ENCODE peak calls at places on chromosomes 13 and 19, in four cellular contexts. One of them, this sample, is unnamed.
A peak's percentile ranks its signal among the peaks of the same experiment; 100 is the strongest.

GRCh38 chr13:59755647-59756290 is 408.0 kb downstream of the DIAPH3 start:
- DNase-seq in HepG2: no peak
- DNase-seq in SK-N-SH: no peak
- DNase-seq in K562: no peak
- DNase-seq in this sample: no peak

GRCh38 chr19:35812220-35813042 is at the start of gene PRODH2:
- DNase-seq in SK-N-SH: peak; percentile 27
- DNase-seq in K562: no peak
- DNase-seq in HepG2: peak; percentile 87
- DNase-seq in this sample: no peak

GRCh38 chr13:31204592-31204991 is 4.8 kb downstream of the B3GLCT start:
- DNase-seq in SK-N-SH: peak; percentile 40
- DNase-seq in HepG2: peak; percentile 34
- DNase-seq in K562: peak; percentile 80
- DNase-seq in this sample: no peak

GRCh38 chr19:30596813-30597399 is 224.7 kb downstream of the ZNF536 start:
- DNase-seq in K562: no peak
- DNase-seq in SK-N-SH: no peak
- DNase-seq in HepG2: no peak
- DNase-seq in this sample: peak; percentile 48

GRCh38 chr19:44620667-44621066 is 7.3 kb downstream of the IGSF23 start:
- DNase-seq in HepG2: no peak
- DNase-seq in SK-N-SH: no peak
- DNase-seq in K562: no peak
- DNase-seq in this sample: no peak

GRCh38 chr13:43057653-43058317 is 34.4 kb downstream of the DNAJC15 start:
- DNase-seq in HepG2: peak; percentile 97
- DNase-seq in K562: no peak
- DNase-seq in SK-N-SH: no peak
- DNase-seq in this sample: peak; percentile 23

GRCh38 chr19:32022044-32022945 is 323.1 kb upstream of the ZNF507 start:
- DNase-seq in HepG2: no peak
- DNase-seq in SK-N-SH: no peak
- DNase-seq in K562: no peak
- DNase-seq in this sample: no peak

GRCh38 chr13:48194392-48194754 is 38.6 kb upstream of the ITM2B start:
- DNase-seq in HepG2: no peak
- DNase-seq in SK-N-SH: no peak
- DNase-seq in K562: no peak
- DNase-seq in this sample: no peak

GRCh38 chr19:45643927-45644771 is 5.0 kb upstream of the EML2 start:
- DNase-seq in SK-N-SH: peak; percentile 34
- DNase-seq in HepG2: no peak
- DNase-seq in K562: no peak
- DNase-seq in this sample: no peak

GRCh38 chr19:11234486-11235075 is 4.8 kb upstream of the ANGPTL8 start:
- DNase-seq in SK-N-SH: no peak
- DNase-seq in HepG2: peak; percentile 75
- DNase-seq in K562: no peak
- DNase-seq in this sample: no peak

GRCh38 chr19:35845215-35846037 is 6.9 kb downstream of the NPHS1 start:
- DNase-seq in HepG2: peak; percentile 37
- DNase-seq in SK-N-SH: peak; percentile 71
- DNase-seq in K562: peak; percentile 87
- DNase-seq in this sample: peak; percentile 61

GRCh38 chr13:94765814-94766213 is 53.5 kb upstream of the SOX21 start:
- DNase-seq in K562: no peak
- DNase-seq in SK-N-SH: no peak
- DNase-seq in HepG2: no peak
- DNase-seq in this sample: peak; percentile 17

GRCh38 chr19:16661480-16662034 is 618 bp downstream of the TMEM38A start:
- DNase-seq in HepG2: no peak
- DNase-seq in SK-N-SH: peak; percentile 36
- DNase-seq in K562: no peak
- DNase-seq in this sample: peak; percentile 54

GRCh38 chr19:517721-518136 is 10.4 kb downstream of the TPGS1 start:
- DNase-seq in SK-N-SH: no peak
- DNase-seq in K562: no peak
- DNase-seq in HepG2: no peak
- DNase-seq in this sample: no peak

GRCh38 chr19:34246340-34246739 is 8.0 kb upstream of the GARRE1 start:
- DNase-seq in HepG2: no peak
- DNase-seq in SK-N-SH: no peak
- DNase-seq in K562: no peak
- DNase-seq in this sample: no peak
- TF ChIP-seq FOXJ3 in HepG2: no peak
- TF ChIP-seq FOXJ3 in SK-N-SH: no peak
- TF ChIP-seq FOXJ3 in K562: no peak
- TF ChIP-seq FOXJ3 in this sample: no peak

GRCh38 chr19:19499272-19499995 is 15.9 kb downstream of the TSSK6 start:
- DNase-seq in HepG2: no peak
- DNase-seq in SK-N-SH: no peak
- DNase-seq in K562: no peak
- DNase-seq in this sample: no peak
- TF ChIP-seq FOXJ3 in HepG2: no peak
- TF ChIP-seq FOXJ3 in SK-N-SH: no peak
- TF ChIP-seq FOXJ3 in K562: no peak
- TF ChIP-seq FOXJ3 in this sample: no peak

GRCh38 chr13:35830850-35831450 is 300.2 kb downstream of the DCLK1 start:
- DNase-seq in SK-N-SH: no peak
- DNase-seq in HepG2: no peak
- DNase-seq in K562: no peak
- DNase-seq in this sample: no peak
- TF ChIP-seq FOXJ3 in SK-N-SH: no peak
- TF ChIP-seq FOXJ3 in HepG2: no peak
- TF ChIP-seq FOXJ3 in K562: no peak
- TF ChIP-seq FOXJ3 in this sample: no peak

GRCh38 chr19:40718774-40719391 is 2.0 kb downstream of the ITPKC start:
- DNase-seq in HepG2: peak; percentile 79
- DNase-seq in K562: peak; percentile 67
- DNase-seq in SK-N-SH: no peak
- DNase-seq in this sample: peak; percentile 52
- TF ChIP-seq FOXJ3 in HepG2: no peak
- TF ChIP-seq FOXJ3 in K562: no peak
- TF ChIP-seq FOXJ3 in SK-N-SH: no peak
- TF ChIP-seq FOXJ3 in this sample: no peak

DNA sequence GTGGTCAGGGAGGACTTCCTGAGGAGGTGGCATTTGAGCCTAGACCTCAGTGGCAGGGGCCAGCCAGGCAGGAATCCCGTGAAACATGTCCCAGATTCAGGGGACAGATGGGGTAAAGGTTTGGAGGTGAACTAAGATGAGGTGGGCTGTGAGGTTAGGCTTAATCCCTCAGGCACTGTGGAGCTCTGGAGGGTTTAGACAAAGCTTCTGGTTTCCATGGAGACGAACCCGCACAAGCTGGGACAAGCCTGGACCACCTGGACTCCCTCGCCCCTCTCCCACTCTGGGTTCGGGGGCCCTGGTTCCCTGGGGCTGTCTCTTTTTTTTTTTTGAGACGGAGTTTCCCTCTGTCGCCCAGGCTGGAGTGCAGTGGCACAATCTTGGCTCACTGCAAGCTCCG is 15.7 kb downstream of the TJP3 start:
- DNase-seq in SK-N-SH: no peak
- DNase-seq in HepG2: no peak
- DNase-seq in K562: no peak
- DNase-seq in this sample: no peak
- TF ChIP-seq FOXJ3 in SK-N-SH: no peak
- TF ChIP-seq FOXJ3 in HepG2: no peak
- TF ChIP-seq FOXJ3 in K562: no peak
- TF ChIP-seq FOXJ3 in this sample: no peak

This sample was measured in WTC11.